ENCODE peak calls at places on chromosomes 11 and 22, in five cellular contexts. W is tibial nerve, O is spleen, D is A549, C is heart right ventricle. N is an unnamed sample.

GRCh38 chr11:725624-726202 is 19.7 kb downstream of the EPS8L2 start:
- DNase-seq in O (peak), W (no peak), C (no peak), D (no peak), N (no peak)

GRCh38 chr11:92745186-92745585 is 224.3 kb upstream of the MTNR1B start:
- DNase-seq in D (no peak), C (no peak), W (no peak), O (no peak), N (no peak)

GRCh38 chr22:32827061-32827602 is 25.6 kb downstream of the TIMP3 start:
- DNase-seq in O (no peak), W (no peak), D (no peak), C (no peak), N (no peak)

GRCh38 chr11:62727833-62728721 is at the start of gene TTC9C:
- DNase-seq in C (peak), O (peak), D (peak), W (peak), N (peak)

GRCh38 chr22:38201718-38202436 is at the start of gene MAFF:
- DNase-seq in W (peak), D (peak), O (peak), C (peak), N (peak)

GRCh38 chr11:70716986-70717775 is 318.9 kb downstream of the CTTN start:
- DNase-seq in C (no peak), W (no peak), D (no peak), O (no peak), N (no peak)

GRCh38 chr22:26597480-26597879 is 7.5 kb upstream of the TPST2 start:
- DNase-seq in D (no peak), C (no peak), W (no peak), O (peak), N (no peak)

GRCh38 chr11:23778971-23779370 is 717.9 kb upstream of the LUZP2 start:
- DNase-seq in W (no peak), C (no peak), O (no peak), D (no peak), N (no peak)

GRCh38 chr11:45052361-45052760 is 94.1 kb upstream of the PRDM11 start:
- DNase-seq in C (no peak), W (no peak), D (no peak), O (no peak), N (no peak)

GRCh38 chr22:47374901-47375575 is 612.6 kb downstream of the TBC1D22A start:
- DNase-seq in D (no peak), W (no peak), C (no peak), O (peak), N (no peak)

GRCh38 chr22:50506611-50507420 is 686 bp downstream of the LMF2 start:
- DNase-seq in C (no peak), D (no peak), O (peak), W (no peak), N (peak)

GRCh38 chr22:50507421-50507990 is at the start of gene LMF2:
- DNase-seq in C (peak), O (peak), D (no peak), W (peak), N (peak)

GRCh38 chr22:50505776-50506610 is 1.5 kb downstream of the LMF2 start:
- DNase-seq in O (peak), C (no peak), D (no peak), W (no peak), N (no peak)

GRCh38 chr22:50507991-50508884 is at the start of gene NCAPH2:
- DNase-seq in C (peak), D (peak), O (peak), W (peak), N (peak)

DNA sequence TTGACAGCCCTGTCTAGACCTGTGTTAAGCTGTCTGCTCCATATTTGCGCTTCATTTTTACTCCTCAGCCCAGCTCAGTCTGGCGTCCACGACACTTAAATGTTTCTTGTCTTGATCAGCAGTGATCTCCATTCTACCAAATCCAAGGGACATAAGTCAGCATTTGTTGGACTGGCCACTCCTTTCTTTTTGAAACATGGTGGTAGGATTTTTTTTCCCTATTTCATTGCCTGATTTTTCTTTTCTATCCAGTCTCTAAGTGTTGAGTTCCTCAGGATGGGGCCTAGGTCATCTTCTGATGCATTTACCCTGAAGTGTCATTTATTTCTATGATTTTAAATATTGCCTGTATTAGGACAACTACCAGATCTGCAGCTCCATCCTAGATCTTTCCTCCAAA is 873 bp downstream of the NCAPH2 start:
- DNase-seq in C (no peak), W (no peak), O (no peak), D (no peak), N (no peak)
- H3K27ac ChIP-seq in C (no peak), W (peak), O (peak), D (peak), N (peak)

GRCh38 chr11:7596975-7597391 is 76.3 kb downstream of the CYB5R2 start:
- DNase-seq in W (no peak), C (no peak), O (no peak), D (no peak), N (no peak)
- H3K4me3 ChIP-seq in W (no peak), C (no peak), O (no peak), D (no peak), N (no peak)

GRCh38 chr22:22375586-22376351 is 131.2 kb downstream of the VPREB1 start:
- DNase-seq in D (no peak), O (no peak), W (no peak), C (no peak), N (no peak)
- H3K27ac ChIP-seq in D (no peak), O (no peak), W (no peak), C (no peak), N (no peak)

GRCh38 chr22:40213478-40213877 is 35.8 kb downstream of the TNRC6B start:
- DNase-seq in O (no peak), C (no peak), D (no peak), W (no peak), N (no peak)
- H3K4me3 ChIP-seq in O (no peak), C (no peak), D (no peak), W (no peak), N (no peak)

N was measured in SJSA1.